ENCODE peak calls at places on chromosomes 3 and 15, in seven cellular contexts. K is GM13976, Q is Peyer's patch, P is colonic mucosa, D is WTC11, I is HCT116, G is neural crest cell. Z is an unnamed sample.

GRCh38 chr3:175192536-175192935 is 333.4 kb downstream of the NAALADL2 start:
- DNase-seq in K (no peak), Q (no peak), P (no peak), D (no peak), I (peak), G (no peak), Z (no peak)

GRCh38 chr3:188007897-188008296 is 146.1 kb upstream of the LPP start:
- DNase-seq in K (no peak), Q (no peak), P (no peak), D (no peak), I (no peak), G (no peak), Z (no peak)

GRCh38 chr3:195064300-195064931 is 206.5 kb downstream of the XXYLT1 start:
- DNase-seq in K (no peak), Q (peak), P (no peak), D (no peak), I (no peak), G (no peak), Z (no peak)

GRCh38 chr3:108091498-108092259 is 848 bp upstream of the CD47 start:
- DNase-seq in K (no peak), Q (no peak), P (peak), D (peak), I (no peak), G (no peak), Z (peak)

GRCh38 chr3:102195198-102195948 is 239.4 kb upstream of the ZPLD1 start:
- DNase-seq in K (no peak), Q (no peak), P (peak), D (no peak), I (no peak), G (no peak), Z (no peak)

GRCh38 chr3:73188707-73189106 is 127.2 kb downstream of the EBLN2 start:
- DNase-seq in K (no peak), Q (no peak), P (no peak), D (no peak), I (no peak), G (no peak), Z (no peak)

GRCh38 chr3:141789281-141789680 is 26.1 kb downstream of the GRK7 start:
- DNase-seq in K (no peak), Q (no peak), P (no peak), D (peak), I (peak), G (no peak), Z (no peak)

GRCh38 chr3:108861401-108861800 is 38.8 kb downstream of the TRAT1 start:
- DNase-seq in K (no peak), Q (no peak), P (no peak), D (no peak), I (no peak), G (no peak), Z (no peak)

GRCh38 chr15:60729850-60730458 is 251.0 kb upstream of the ICE2 start:
- DNase-seq in K (no peak), Q (no peak), P (no peak), D (no peak), I (no peak), G (no peak), Z (peak)

GRCh38 chr15:76161153-76162049 is 101.6 kb downstream of the TMEM266 start:
- DNase-seq in K (no peak), Q (no peak), P (no peak), D (no peak), I (no peak), G (no peak), Z (no peak)

GRCh38 chr3:188659444-188660100 is 505.6 kb downstream of the LPP start:
- DNase-seq in K (no peak), Q (no peak), P (no peak), D (no peak), I (no peak), G (no peak), Z (no peak)

GRCh38 chr15:59296181-59296617 is 76.5 kb downstream of the MYO1E start:
- DNase-seq in K (no peak), Q (no peak), P (no peak), D (no peak), I (no peak), G (no peak), Z (no peak)

GRCh38 chr15:36798366-36798765 is 218.9 kb downstream of the CDIN1 start:
- DNase-seq in K (no peak), Q (no peak), P (no peak), D (no peak), I (no peak), G (no peak), Z (no peak)

GRCh38 chr3:36868614-36869436 is 76.0 kb downstream of the TRANK1 start:
- DNase-seq in K (peak), Q (no peak), P (peak), D (peak), I (peak), G (peak), Z (peak)

GRCh38 chr3:192444096-192444790 is 283.1 kb downstream of the FGF12 start:
- DNase-seq in K (peak), Q (peak), P (peak), D (peak), I (peak), G (peak), Z (peak)

GRCh38 chr15:66170042-66170441 is 83.5 kb downstream of the MEGF11 start:
- DNase-seq in K (no peak), Q (no peak), P (no peak), D (no peak), I (no peak), G (no peak), Z (no peak)

GRCh38 chr3:158355623-158356588 is 215.1 kb upstream of the MLF1 start:
- DNase-seq in K (no peak), Q (no peak), P (no peak), D (no peak), I (no peak), G (no peak), Z (no peak)

GRCh38 chr15:46709461-46709860 is 1007.8 kb upstream of the SEMA6D start:
- DNase-seq in K (no peak), Q (no peak), P (no peak), D (no peak), I (no peak), G (no peak), Z (no peak)

GRCh38 chr3:4409415-4409814 is 57.7 kb downstream of the SUMF1 start:
- DNase-seq in K (peak), Q (no peak), P (no peak), D (no peak), I (no peak), G (no peak), Z (peak)

GRCh38 chr15:39874890-39875549 is 45.0 kb downstream of the GPR176 start:
- DNase-seq in K (peak), Q (no peak), P (peak), D (no peak), I (peak), G (peak), Z (peak)
- TF ChIP-seq CTCF in K (peak), Q (no peak), P (peak), D (peak), I (peak), G (peak), Z (peak)

DNA sequence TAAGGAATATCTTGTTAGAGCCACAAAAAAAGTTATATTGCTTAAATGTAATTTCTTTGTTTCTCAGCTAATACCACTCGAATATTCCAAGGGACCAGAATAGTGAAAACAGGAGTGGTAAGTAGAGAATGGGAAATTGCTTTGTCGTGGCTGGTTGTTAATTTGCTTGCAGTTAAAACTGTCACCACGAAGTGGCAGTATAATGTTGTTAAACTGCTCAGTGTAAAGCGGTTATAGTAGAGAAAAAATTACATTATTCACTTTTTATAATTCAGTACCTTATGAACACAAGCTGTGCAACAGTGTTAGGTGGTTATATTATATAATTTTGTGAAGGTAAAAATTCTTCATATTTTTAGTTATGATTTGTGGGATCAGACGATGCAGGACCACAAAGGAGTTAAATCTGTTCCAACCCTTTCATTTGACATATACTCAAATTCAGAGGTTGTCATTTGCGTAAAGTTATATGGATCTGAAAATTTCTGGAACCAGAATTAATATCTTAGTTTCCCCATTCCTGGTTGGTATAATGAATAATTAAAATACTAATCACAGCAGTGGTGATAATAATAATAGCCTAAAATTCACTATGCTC is 171.8 kb downstream of the FEZF2 start:
- DNase-seq in K (peak), Q (no peak), P (no peak), D (no peak), I (peak), G (peak), Z (no peak)
- TF ChIP-seq CTCF in K (peak), Q (no peak), P (peak), D (peak), I (peak), G (peak), Z (peak)

GRCh38 chr3:9800529-9800928 is 7.6 kb downstream of the ARPC4 start:
- DNase-seq in K (no peak), Q (no peak), P (no peak), D (no peak), I (no peak), G (no peak), Z (no peak)
- TF ChIP-seq CTCF in K (no peak), Q (no peak), P (no peak), D (no peak), I (peak), G (peak), Z (peak)

GRCh38 chr15:52568569-52569243 is at the start of gene ARPP19:
- DNase-seq in K (peak), Q (peak), P (peak), D (peak), I (peak), G (peak), Z (peak)
- TF ChIP-seq CTCF in K (peak), Q (no peak), P (no peak), D (no peak), I (no peak), G (no peak), Z (no peak)

Z was measured in activated CD8-positive, alpha-beta T cell treated with anti-CD3 and anti-CD28 coated beads for 36 hours.